ENCODE peak calls at places on chromosome 12, in nine cellular contexts. V, G, Y, R, F, T, B, D and S are unnamed samples.

GRCh38 chr12:120234643-120235368 is 30.7 kb downstream of the PXN start:
- DNase-seq in V (peak; percentile 27), Y (peak; percentile 71), B (no peak), T (peak; percentile 50), R (peak; percentile 100), G (peak; percentile 99), F (peak; percentile 94), D (no peak), S (peak; percentile 61)

GRCh38 chr12:96890331-96890730 is 16.7 kb upstream of the NEDD1 start:
- DNase-seq in R (peak; percentile 17), T (no peak), D (no peak), Y (no peak), F (no peak), B (no peak), G (no peak), V (no peak), S (no peak)

GRCh38 chr12:113299619-113300237 is 35.2 kb downstream of the SLC8B1 start:
- DNase-seq in D (no peak), V (no peak), F (no peak), T (peak; percentile 84), B (no peak), Y (peak; percentile 91), G (peak; percentile 86), R (peak; percentile 75), S (peak; percentile 79)

GRCh38 chr12:78560633-78561032 is 303.9 kb upstream of the SYT1 start:
- DNase-seq in B (no peak), G (no peak), V (no peak), R (no peak), F (no peak), D (no peak), T (no peak), Y (no peak), S (no peak)

GRCh38 chr12:66188584-66189475 is at the start of gene IRAK3:
- DNase-seq in G (peak; percentile 63), Y (no peak), V (no peak), R (peak; percentile 67), T (no peak), B (peak; percentile 33), F (peak; percentile 96), D (peak; percentile 68), S (no peak)

GRCh38 chr12:125148316-125148715 is 83.1 kb downstream of the AACS start:
- DNase-seq in D (no peak), B (no peak), V (no peak), R (no peak), G (no peak), T (no peak), F (no peak), Y (no peak), S (no peak)

GRCh38 chr12:130351331-130351730 is 13.6 kb downstream of the PIWIL1 start:
- DNase-seq in D (no peak), Y (peak; percentile 8), G (no peak), F (no peak), R (no peak), B (no peak), T (peak; percentile 65), V (no peak), S (no peak)

GRCh38 chr12:104672096-104672445 is 215.3 kb downstream of the CHST11 start:
- DNase-seq in B (no peak), D (no peak), F (no peak), G (no peak), T (no peak), Y (no peak), R (no peak), V (no peak), S (no peak)

GRCh38 chr12:103742349-103742784 is 98.7 kb downstream of the NT5DC3 start:
- DNase-seq in G (peak; percentile 32), V (no peak), R (no peak), T (peak; percentile 81), D (no peak), Y (peak; percentile 20), B (no peak), F (no peak), S (no peak)

GRCh38 chr12:6494351-6494743 is 445 bp downstream of the NCAPD2 start:
- DNase-seq in G (peak; percentile 49), D (peak; percentile 51), B (no peak), V (no peak), F (no peak), T (no peak), R (no peak), Y (peak; percentile 49), S (no peak)

GRCh38 chr12:95805864-95806669 is 15.5 kb upstream of the NTN4 start:
- DNase-seq in B (no peak), Y (peak; percentile 42), D (no peak), F (no peak), T (peak; percentile 78), R (peak; percentile 100), V (no peak), G (peak; percentile 99), S (peak; percentile 60)

GRCh38 chr12:52210186-52210924 is 18.5 kb upstream of the KRT80 start:
- DNase-seq in V (no peak), B (no peak), D (no peak), Y (no peak), G (peak; percentile 86), R (peak; percentile 87), F (peak; percentile 89), T (no peak), S (no peak)